ENCODE peak calls at places on chromosomes 3 and 15, in four cellular contexts. B is H9, N is IMR-90, T is H1. J is an unnamed sample.

GRCh38 chr3:40191850-40192448 is 117.6 kb upstream of the EIF1B start:
- DNase-seq in B (peak; percentile 62), T (peak; percentile 86), N (peak; percentile 51), J (peak; percentile 50)

GRCh38 chr15:39413558-39413957 is 167.3 kb upstream of the THBS1 start:
- DNase-seq in B (no peak), T (no peak), N (peak; percentile 35), J (no peak)

GRCh38 chr3:105281989-105282388 is 84.7 kb upstream of the ALCAM start:
- DNase-seq in T (no peak), N (no peak), B (no peak), J (no peak)

GRCh38 chr3:28575100-28575747 is 226.6 kb upstream of the AZI2 start:
- DNase-seq in B (peak; percentile 79), T (no peak), N (no peak), J (peak; percentile 45)

GRCh38 chr3:129504471-129505100 is 23.9 kb upstream of the RHO start:
- DNase-seq in N (no peak), T (no peak), B (no peak), J (no peak)

GRCh38 chr3:13081603-13082360 is 8.6 kb upstream of the IQSEC1 start:
- DNase-seq in T (no peak), B (no peak), N (no peak), J (no peak)

GRCh38 chr3:191334359-191334893 is 4.1 kb upstream of the UTS2B start:
- DNase-seq in T (no peak), B (no peak), N (no peak), J (no peak)

GRCh38 chr3:32577174-32577573 is 6.5 kb upstream of the DYNC1LI1 start:
- DNase-seq in T (no peak), B (no peak), N (no peak), J (no peak)

GRCh38 chr3:10554746-10555145 is 49.4 kb upstream of the ATP2B2 start:
- DNase-seq in N (no peak), T (peak; percentile 35), B (peak; percentile 11), J (no peak)

GRCh38 chr15:91593081-91593480 is 260.4 kb upstream of the SLCO3A1 start:
- DNase-seq in N (peak; percentile 7), T (no peak), B (no peak), J (no peak)

GRCh38 chr3:41045491-41045890 is 153.8 kb upstream of the CTNNB1 start:
- DNase-seq in B (no peak), T (no peak), N (no peak), J (no peak)

GRCh38 chr15:77538011-77538410 is 94.7 kb downstream of the LINGO1 start:
- DNase-seq in T (no peak), N (no peak), B (no peak), J (no peak)

GRCh38 chr3:39383190-39383912 is at the start of gene SLC25A38:
- DNase-seq in B (peak; percentile 88), T (peak; percentile 81), N (peak; percentile 85), J (peak; percentile 77)

GRCh38 chr3:158095302-158095997 is 10.8 kb downstream of the SHOX2 start:
- DNase-seq in B (peak; percentile 50), T (peak; percentile 66), N (no peak), J (no peak)

GRCh38 chr3:108079043-108079442 is 11.8 kb downstream of the CD47 start:
- DNase-seq in B (no peak), T (no peak), N (no peak), J (no peak)

GRCh38 chr15:70770863-70771262 is 7.5 kb upstream of the UACA start:
- DNase-seq in B (no peak), N (no peak), T (no peak), J (no peak)

GRCh38 chr15:41944313-41944940 is 27.9 kb downstream of the EHD4 start:
- DNase-seq in B (no peak), T (no peak), N (peak; percentile 94), J (peak; percentile 44)

GRCh38 chr15:74220475-74221248 is 15.5 kb upstream of the CCDC33 start:
- DNase-seq in B (no peak), T (no peak), N (no peak), J (no peak)

GRCh38 chr3:78268716-78269668 is 1229.1 kb downstream of the ROBO2 start:
- DNase-seq in N (no peak), T (peak; percentile 47), B (no peak), J (no peak)

GRCh38 chr3:29079358-29079757 is 201.5 kb upstream of the RBMS3 start:
- DNase-seq in B (no peak), N (no peak), T (no peak), J (no peak)

GRCh38 chr15:57213783-57214366 is 162.4 kb upstream of the CGNL1 start:
- DNase-seq in T (no peak), N (peak; percentile 67), B (no peak), J (peak; percentile 41)

GRCh38 chr3:88301273-88302002 is 151.7 kb downstream of the C3orf38 start:
- DNase-seq in N (no peak), T (no peak), B (no peak), J (no peak)

GRCh38 chr15:89179966-89180875 is 41.2 kb downstream of the RLBP1 start:
- DNase-seq in B (no peak), N (peak; percentile 32), T (no peak), J (no peak)

GRCh38 chr3:148971819-148972218 is 19.5 kb upstream of the GYG1 start:
- DNase-seq in N (peak; percentile 69), B (no peak), T (no peak), J (no peak)

GRCh38 chr3:155382396-155383042 is 89.0 kb upstream of the STRIT1 start:
- DNase-seq in N (peak; percentile 42), T (peak; percentile 87), B (peak; percentile 83), J (peak; percentile 66)

GRCh38 chr3:152350139-152350538 is 81.4 kb downstream of the MBNL1 start:
- DNase-seq in B (no peak), T (no peak), N (peak; percentile 33), J (no peak)
- H4K91ac ChIP-seq in B (no peak overlapping the region), T (no peak overlapping the region), N (no peak overlapping the region), J (no peak overlapping the region)

DNA sequence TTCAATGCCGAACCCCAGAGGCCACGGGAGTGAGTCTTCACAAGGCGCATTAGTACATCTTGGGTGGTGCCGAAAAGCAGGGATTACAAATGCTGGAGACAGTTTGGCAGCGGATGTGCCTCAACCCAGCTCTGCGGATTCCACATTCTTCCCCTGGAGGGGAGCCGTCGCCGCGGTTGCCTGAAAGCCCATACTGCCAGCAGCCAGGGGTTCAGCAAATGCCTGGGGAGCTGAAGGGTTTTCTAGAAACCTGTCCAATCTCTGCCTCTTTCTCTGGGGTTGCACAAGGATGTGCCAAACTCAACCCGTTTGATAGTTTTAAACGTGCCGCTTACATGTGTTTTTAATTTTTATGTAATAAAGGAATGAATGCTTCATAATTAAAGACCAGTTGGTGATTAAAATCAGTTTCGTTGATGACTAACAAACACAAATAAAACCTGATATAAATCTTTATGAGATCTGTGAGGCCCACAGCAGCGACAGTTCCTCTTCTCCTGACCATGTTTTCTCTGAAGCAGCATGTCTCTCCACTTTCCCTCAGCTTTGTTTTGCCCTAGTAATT is 74.6 kb upstream of the LEKR1 start:
- DNase-seq in N (peak; percentile 79), B (peak; percentile 84), T (peak; percentile 70), J (no peak)
- H4K91ac ChIP-seq in N (peak overlapping the region; percentile 99), B (no peak overlapping the region), T (no peak overlapping the region), J (no peak overlapping the region)

GRCh38 chr3:4996223-4996765 is 17.1 kb downstream of the BHLHE40 start:
- DNase-seq in B (no peak), T (peak; percentile 38), N (no peak), J (no peak)

GRCh38 chr3:4993276-4994143 is 14.3 kb downstream of the BHLHE40 start:
- DNase-seq in T (no peak), B (no peak), N (no peak), J (no peak)

GRCh38 chr3:4994144-4994730 is 15.0 kb downstream of the BHLHE40 start:
- DNase-seq in B (no peak), T (no peak), N (peak; percentile 81), J (no peak)

GRCh38 chr3:4995500-4996053 is 16.3 kb downstream of the BHLHE40 start:
- DNase-seq in B (no peak), N (peak; percentile 83), T (peak; percentile 23), J (no peak)

DNA sequence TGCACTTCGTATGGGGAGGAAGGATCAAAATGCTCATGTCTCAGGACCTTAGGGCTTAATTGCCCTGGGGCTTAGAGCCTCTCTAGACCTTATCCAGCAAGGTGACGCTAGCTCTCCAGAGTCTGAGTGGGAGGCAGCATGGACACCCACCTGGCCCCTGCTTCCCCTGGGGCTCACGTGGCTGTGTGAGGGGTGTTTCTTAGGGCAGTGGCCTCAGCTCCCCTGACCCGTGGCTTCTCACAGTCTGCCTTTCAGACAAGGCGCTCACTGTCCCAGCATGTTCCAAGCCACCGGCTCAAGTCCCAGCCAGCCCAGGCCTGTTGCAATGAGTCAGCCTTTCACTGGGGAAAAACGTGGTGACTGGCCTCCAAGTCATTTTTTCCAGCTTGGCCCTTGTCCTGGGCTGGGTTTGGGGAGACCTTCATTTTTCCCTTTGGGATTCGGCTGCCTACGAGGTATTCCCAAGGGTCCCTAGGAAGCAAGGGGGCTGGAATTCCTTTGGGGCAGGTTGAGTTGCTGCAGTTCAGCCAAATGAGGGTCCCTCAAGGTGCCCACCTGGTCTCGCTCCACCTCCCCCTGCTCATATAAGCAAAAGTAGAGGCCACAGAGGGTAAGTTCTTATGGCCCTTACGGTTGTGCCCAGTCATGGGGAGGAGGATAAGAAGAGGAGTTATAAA is 15.7 kb downstream of the BHLHE40 start:
- DNase-seq in T (no peak), B (no peak), N (peak; percentile 92), J (no peak)
- H4K91ac ChIP-seq in T (peak overlapping the region; percentile 3), B (no peak overlapping the region), N (peak overlapping the region; percentile 91), J (no peak overlapping the region)

GRCh38 chr15:96767703-96768434 is 437.4 kb downstream of the NR2F2 start:
- DNase-seq in T (no peak), N (no peak), B (no peak), J (no peak)
- H4K91ac ChIP-seq in T (no peak overlapping the region), N (no peak overlapping the region), B (no peak overlapping the region), J (no peak overlapping the region)

GRCh38 chr15:72162569-72162968 is 35.0 kb downstream of the GRAMD2A start:
- DNase-seq in N (no peak), B (no peak), T (no peak), J (no peak)
- H4K91ac ChIP-seq in N (no peak overlapping the region), B (no peak overlapping the region), T (no peak overlapping the region), J (no peak overlapping the region)

GRCh38 chr15:101189341-101189679 is 62.5 kb downstream of the CHSY1 start:
- DNase-seq in B (no peak), T (no peak), N (no peak), J (no peak)
- H4K91ac ChIP-seq in B (no peak overlapping the region), T (no peak overlapping the region), N (peak overlapping the region; percentile 98), J (no peak overlapping the region)

GRCh38 chr15:65175511-65175910 is 9.6 kb downstream of the CLPX start:
- DNase-seq in N (no peak), B (no peak), T (no peak), J (no peak)

GRCh38 chr15:65174491-65174890 is 10.7 kb downstream of the CLPX start:
- DNase-seq in N (no peak), B (no peak), T (no peak), J (no peak)

GRCh38 chr15:65172531-65172930 is 12.6 kb downstream of the CLPX start:
- DNase-seq in N (no peak), B (no peak), T (no peak), J (no peak)

GRCh38 chr15:65165875-65166274 is 19.3 kb downstream of the CLPX start:
- DNase-seq in N (no peak), B (no peak), T (no peak), J (no peak)

GRCh38 chr15:65171428-65171827 is 13.7 kb downstream of the CLPX start:
- DNase-seq in T (no peak), N (peak; percentile 14), B (no peak), J (no peak)
- H4K91ac ChIP-seq in T (no peak overlapping the region), N (no peak overlapping the region), B (no peak overlapping the region), J (no peak overlapping the region)

J was measured in neuronal stem cell.